ENCODE peak calls at places on chromosome 3, in ten cellular contexts. W is MG63; S is mesothelial cell of epicardium; F is T-helper 2 cell; O is RWPE2; Q is non-pigmented ciliary epithelial cell; H is NCI-H2227 treated with DMSO at 0.1 percent for 48 hours; B is PC-3; P is effector memory CD8-positive, alpha-beta T cell; Y is breast epithelium. K is an unnamed sample.

GRCh38 chr3:153182491-153182890 is 20.5 kb downstream of the RAP2B start:
- DNase-seq in W (no peak), S (no peak), F (no peak), O (no peak), Q (no peak), H (no peak), B (no peak), P (no peak), Y (no peak), K (no peak)

GRCh38 chr3:44019736-44020135 is 221.9 kb upstream of the TOPAZ1 start:
- DNase-seq in W (no peak), S (no peak), F (no peak), O (no peak), Q (no peak), H (peak; percentile 66), B (no peak), P (no peak), Y (no peak), K (no peak)

GRCh38 chr3:50354186-50354764 is 3.6 kb downstream of the CYB561D2 start:
- DNase-seq in W (no peak), S (no peak), F (no peak), O (no peak), Q (no peak), H (no peak), B (no peak), P (no peak), Y (no peak), K (no peak)

GRCh38 chr3:56862352-56863062 is 60.8 kb upstream of the ARHGEF3 start:
- DNase-seq in W (no peak), S (no peak), F (no peak), O (no peak), Q (peak; percentile 91), H (no peak), B (peak; percentile 85), P (no peak), Y (no peak), K (no peak)

GRCh38 chr3:87436781-87437543 is 160.6 kb upstream of the POU1F1 start:
- DNase-seq in W (no peak), S (no peak), F (no peak), O (no peak), Q (no peak), H (no peak), B (peak; percentile 34), P (no peak), Y (no peak), K (no peak)

GRCh38 chr3:64016941-64017620 is 6.2 kb downstream of the PSMD6 start:
- DNase-seq in W (no peak), S (no peak), F (no peak), O (no peak), Q (no peak), H (no peak), B (no peak), P (no peak), Y (no peak), K (no peak)

GRCh38 chr3:133930341-133930933 is 34.8 kb upstream of the RAB6B start:
- DNase-seq in W (peak; percentile 37), S (no peak), F (no peak), O (no peak), Q (no peak), H (peak; percentile 52), B (peak; percentile 69), P (no peak), Y (no peak), K (no peak)

GRCh38 chr3:107660316-107660976 is 137.7 kb downstream of the BBX start:
- DNase-seq in W (no peak), S (no peak), F (no peak), O (no peak), Q (no peak), H (peak; percentile 20), B (peak; percentile 43), P (no peak), Y (no peak), K (no peak)

GRCh38 chr3:173970206-173970605 is 572.7 kb downstream of the NLGN1 start:
- DNase-seq in W (peak; percentile 53), S (no peak), F (no peak), O (no peak), Q (no peak), H (no peak), B (no peak), P (no peak), Y (no peak), K (no peak)

GRCh38 chr3:14511623-14511965 is 28.5 kb downstream of the GRIP2 start:
- DNase-seq in W (no peak), S (no peak), F (no peak), O (peak; percentile 36), Q (no peak), H (peak; percentile 23), B (no peak), P (no peak), Y (no peak), K (no peak)

GRCh38 chr3:9142346-9142745 is 107.1 kb downstream of the SRGAP3 start:
- DNase-seq in W (no peak), S (no peak), F (no peak), O (no peak), Q (no peak), H (no peak), B (peak; percentile 62), P (no peak), Y (no peak), K (no peak)

GRCh38 chr3:12960497-12960896 is 112.7 kb downstream of the IQSEC1 start:
- DNase-seq in W (no peak), S (no peak), F (no peak), O (no peak), Q (no peak), H (no peak), B (no peak), P (no peak), Y (no peak), K (no peak)

GRCh38 chr3:179268400-179269051 is 17.6 kb upstream of the KCNMB3 start:
- DNase-seq in W (no peak), S (no peak), F (no peak), O (no peak), Q (no peak), H (no peak), B (no peak), P (no peak), Y (no peak), K (no peak)

GRCh38 chr3:117752984-117753717 is 1043.6 kb downstream of the TUSC7 start:
- DNase-seq in W (no peak), S (no peak), F (no peak), O (no peak), Q (no peak), H (no peak), B (peak; percentile 21), P (no peak), Y (no peak), K (no peak)

GRCh38 chr3:64530434-64531049 is 157.3 kb downstream of the ADAMTS9 start:
- DNase-seq in W (peak; percentile 26), S (no peak), F (no peak), O (no peak), Q (no peak), H (peak; percentile 9), B (peak; percentile 62), P (no peak), Y (peak; percentile 77), K (no peak)

GRCh38 chr3:94654096-94654495 is 591.2 kb downstream of the NSUN3 start:
- DNase-seq in W (no peak), S (no peak), F (no peak), O (no peak), Q (no peak), H (no peak), B (no peak), P (no peak), Y (no peak), K (no peak)

K was measured in activated T-helper 1 cell treated with anti-CD3 and anti-CD28 coated beads, Interleukin-12 subunit alpha, Interleukin-12 subunit beta, Interleukin-2, Interleukin-4 antibody, amounts not matched to agents 30 ng/mL and 10 ng/mL and 1 ng/mL, durations not matched to agents 14 hours and 24 hours and 36 hours.